ENCODE peak calls at places on chromosomes 5 and 9, in eight cellular contexts. T is activated CD8-positive, alpha-beta memory T cell treated with anti-CD3 and anti-CD28 coated beads for 48 hours; U is GM13977; H is ovary; E is ELR; X is GM06990; R is HT1080; B is astrocyte of the spinal cord. O is an unnamed sample.

GRCh38 chr9:133135193-133135745 is 14.2 kb upstream of the RALGDS start:
- DNase-seq in T (no peak), U (no peak), H (peak), E (peak), X (no peak), R (peak), B (peak), O (peak)

GRCh38 chr5:50672663-50673062 is 6.2 kb downstream of the PARP8 start:
- DNase-seq in T (no peak), U (no peak), H (no peak), E (no peak), X (no peak), R (no peak), B (no peak), O (no peak)

GRCh38 chr9:108136646-108137045 is 647.1 kb upstream of the KLF4 start:
- DNase-seq in T (no peak), U (no peak), H (no peak), E (no peak), X (no peak), R (no peak), B (no peak), O (no peak)

GRCh38 chr5:14089198-14089597 is 53.9 kb upstream of the TRIO start:
- DNase-seq in T (no peak), U (no peak), H (no peak), E (no peak), X (no peak), R (no peak), B (no peak), O (no peak)

GRCh38 chr9:75962186-75963036 is 71.9 kb downstream of the PCSK5 start:
- DNase-seq in T (no peak), U (no peak), H (peak), E (no peak), X (no peak), R (peak), B (peak), O (peak)

GRCh38 chr5:61277781-61278180 is 54.3 kb upstream of the ZSWIM6 start:
- DNase-seq in T (no peak), U (no peak), H (no peak), E (peak), X (no peak), R (peak), B (no peak), O (peak)

GRCh38 chr9:94135222-94135621 is 51.0 kb downstream of the PTPDC1 start:
- DNase-seq in T (no peak), U (no peak), H (no peak), E (no peak), X (no peak), R (peak), B (peak), O (no peak)

GRCh38 chr9:7003876-7004275 is 246.1 kb downstream of the KDM4C start:
- DNase-seq in T (no peak), U (no peak), H (no peak), E (no peak), X (no peak), R (no peak), B (no peak), O (no peak)

GRCh38 chr5:179115845-179116524 is 55.8 kb downstream of the ZNF354C start:
- DNase-seq in T (no peak), U (no peak), H (peak), E (no peak), X (no peak), R (no peak), B (no peak), O (no peak)

GRCh38 chr5:119274024-119274766 is 81.6 kb upstream of the TNFAIP8 start:
- DNase-seq in T (no peak), U (no peak), H (no peak), E (peak), X (no peak), R (peak), B (no peak), O (no peak)

GRCh38 chr5:74543162-74543995 is 97.1 kb downstream of the ENC1 start:
- DNase-seq in T (no peak), U (no peak), H (peak), E (peak), X (no peak), R (peak), B (peak), O (peak)

GRCh38 chr5:60223342-60223741 is 329.8 kb upstream of the PDE4D start:
- DNase-seq in T (no peak), U (no peak), H (no peak), E (peak), X (no peak), R (peak), B (peak), O (no peak)

GRCh38 chr5:131496400-131496713 is 138.7 kb downstream of the RAPGEF6 start:
- DNase-seq in T (no peak), U (peak), H (no peak), E (no peak), X (peak), R (no peak), B (no peak), O (no peak)

GRCh38 chr5:1944408-1944807 is 61.7 kb upstream of the IRX4 start:
- DNase-seq in T (no peak), U (no peak), H (no peak), E (no peak), X (no peak), R (no peak), B (no peak), O (no peak)

GRCh38 chr9:95516221-95516735 is 493 bp downstream of the PTCH1 start:
- DNase-seq in T (no peak), U (no peak), H (peak), E (peak), X (no peak), R (no peak), B (no peak), O (no peak)

GRCh38 chr5:159094745-159095144 is 5.0 kb downstream of the EBF1 start:
- DNase-seq in T (no peak), U (peak), H (peak), E (peak), X (peak), R (peak), B (peak), O (peak)

GRCh38 chr5:1380011-1380817 is 35.3 kb upstream of the CLPTM1L start:
- DNase-seq in T (peak), U (no peak), H (no peak), E (no peak), X (peak), R (peak), B (no peak), O (no peak)

GRCh38 chr5:145752534-145752933 is 82.6 kb downstream of the PRELID2 start:
- DNase-seq in T (no peak), U (no peak), H (no peak), E (peak), X (no peak), R (peak), B (no peak), O (peak)

GRCh38 chr5:83145241-83145640 is 67.9 kb downstream of the XRCC4 start:
- DNase-seq in T (no peak), U (no peak), H (no peak), E (no peak), X (no peak), R (no peak), B (no peak), O (no peak)

GRCh38 chr5:111173476-111173875 is 50.7 kb upstream of the CAMK4 start:
- DNase-seq in T (no peak), U (no peak), H (no peak), E (no peak), X (no peak), R (no peak), B (no peak), O (no peak)

GRCh38 chr5:72206994-72207393 is 99.7 kb downstream of the MAP1B start:
- DNase-seq in T (no peak), U (no peak), H (no peak), E (no peak), X (no peak), R (no peak), B (no peak), O (no peak)

GRCh38 chr5:172179032-172179989 is 8.7 kb downstream of the STK10 start:
- DNase-seq in T (no peak), U (peak), H (no peak), E (peak), X (peak), R (no peak), B (peak), O (no peak)

GRCh38 chr9:127838375-127839078 is 15.9 kb downstream of the ENG start:
- DNase-seq in T (no peak), U (no peak), H (peak), E (peak), X (no peak), R (peak), B (peak), O (peak)

GRCh38 chr9:27329292-27329691 is 32.3 kb upstream of the EQTN start:
- DNase-seq in T (no peak), U (no peak), H (no peak), E (no peak), X (no peak), R (no peak), B (no peak), O (no peak)

GRCh38 chr5:180803181-180804128 is 849 bp upstream of the MGAT1 start:
- DNase-seq in T (peak), U (peak), H (peak), E (peak), X (peak), R (no peak), B (peak), O (no peak)

GRCh38 chr5:32352685-32353084 is 39.9 kb upstream of the MTMR12 start:
- DNase-seq in T (no peak), U (no peak), H (no peak), E (no peak), X (no peak), R (no peak), B (no peak), O (no peak)

GRCh38 chr9:137664676-137665075 is 45.9 kb downstream of the EHMT1 start:
- DNase-seq in T (no peak), U (no peak), H (no peak), E (no peak), X (no peak), R (no peak), B (peak), O (no peak)

GRCh38 chr9:15357050-15357653 is 50.1 kb upstream of the TTC39B start:
- DNase-seq in T (no peak), U (no peak), H (no peak), E (no peak), X (peak), R (no peak), B (no peak), O (no peak)

GRCh38 chr9:88766778-88767503 is 224.3 kb upstream of the S1PR3 start:
- DNase-seq in T (no peak), U (no peak), H (no peak), E (peak), X (no peak), R (no peak), B (peak), O (peak)

GRCh38 chr5:58322453-58322852 is 137.4 kb downstream of the PLK2 start:
- DNase-seq in T (no peak), U (no peak), H (no peak), E (peak), X (no peak), R (peak), B (peak), O (peak)

GRCh38 chr5:81302596-81302995 is 1.2 kb downstream of the ZCCHC9 start:
- DNase-seq in T (no peak), U (no peak), H (no peak), E (peak), X (no peak), R (peak), B (no peak), O (no peak)

GRCh38 chr5:101897914-101898313 is 398.2 kb downstream of the SLCO4C1 start:
- DNase-seq in T (no peak), U (no peak), H (no peak), E (peak), X (no peak), R (no peak), B (no peak), O (peak)

GRCh38 chr9:122426723-122427122 is 51.0 kb downstream of the OR1J1 start:
- DNase-seq in T (no peak), U (no peak), H (no peak), E (no peak), X (no peak), R (no peak), B (no peak), O (no peak)

GRCh38 chr9:126495411-126496180 is 118.1 kb upstream of the LMX1B start:
- DNase-seq in T (no peak), U (no peak), H (no peak), E (no peak), X (no peak), R (no peak), B (no peak), O (no peak)

GRCh38 chr5:91281409-91281808 is 101.7 kb downstream of the ARRDC3 start:
- DNase-seq in T (no peak), U (no peak), H (no peak), E (peak), X (no peak), R (peak), B (peak), O (peak)

GRCh38 chr5:66542728-66543127 is 53.5 kb upstream of the MAST4 start:
- DNase-seq in T (no peak), U (no peak), H (no peak), E (no peak), X (no peak), R (no peak), B (no peak), O (no peak)

GRCh38 chr5:80738466-80738865 is 83.7 kb upstream of the DHFR start:
- DNase-seq in T (no peak), U (no peak), H (no peak), E (no peak), X (no peak), R (no peak), B (no peak), O (no peak)

GRCh38 chr9:118578467-118578866 is 790.8 kb downstream of the BRINP1 start:
- DNase-seq in T (no peak), U (no peak), H (no peak), E (peak), X (no peak), R (peak), B (peak), O (peak)

O was measured in A172.